ENCODE peak calls at places on chromosome 15, in five cellular contexts. P, B, X, H and Q are unnamed samples.

GRCh38 chr15:92693922-92694331 is 38.4 kb upstream of the FAM174B start:
- DNase-seq in B (no peak), H (no peak), X (peak; percentile 64), P (no peak), Q (no peak)

GRCh38 chr15:99706557-99707303 is 26.5 kb downstream of the LYSMD4 start:
- DNase-seq in X (no peak), H (no peak), B (no peak), P (no peak), Q (no peak)

GRCh38 chr15:29937956-29938355 is 115.7 kb upstream of the TJP1 start:
- DNase-seq in P (no peak), H (no peak), B (no peak), X (no peak), Q (no peak)

GRCh38 chr15:40058476-40059140 is 19.6 kb upstream of the SRP14 start:
- DNase-seq in H (no peak), X (no peak), B (no peak), P (no peak), Q (no peak)

GRCh38 chr15:37973856-37974255 is 39.4 kb downstream of the TMCO5A start:
- DNase-seq in H (no peak), P (no peak), X (no peak), B (no peak), Q (no peak)

GRCh38 chr15:101449471-101450425 is 39.8 kb downstream of the PCSK6 start:
- DNase-seq in H (no peak), P (no peak), B (no peak), X (no peak), Q (no peak)

GRCh38 chr15:101320501-101321052 is 25.5 kb upstream of the SNRPA1 start:
- DNase-seq in B (peak; percentile 84), P (no peak), H (no peak), X (peak; percentile 30), Q (peak; percentile 64)

GRCh38 chr15:81480645-81481053 is 106.6 kb upstream of the TMC3 start:
- DNase-seq in X (peak; percentile 80), H (no peak), P (no peak), B (no peak), Q (no peak)

GRCh38 chr15:51751687-51752683 is 588 bp downstream of the TMOD2 start:
- DNase-seq in H (no peak), X (peak; percentile 57), P (no peak), B (peak; percentile 60), Q (no peak)

GRCh38 chr15:22887157-22887951 is 48.9 kb downstream of the NIPA2 start:
- DNase-seq in X (no peak), P (peak; percentile 75), H (no peak), B (no peak), Q (no peak)

GRCh38 chr15:99021669-99022068 is 14.1 kb upstream of the PGPEP1L start:
- DNase-seq in B (no peak), H (no peak), X (no peak), P (no peak), Q (no peak)

GRCh38 chr15:69084404-69085030 is 70.0 kb downstream of the NOX5 start:
- DNase-seq in B (no peak), X (no peak), P (no peak), H (no peak), Q (no peak)

GRCh38 chr15:49625460-49626036 is 4.7 kb downstream of the DTWD1 start:
- DNase-seq in B (no peak), H (no peak), P (no peak), X (no peak), Q (no peak)

GRCh38 chr15:52785672-52786406 is 4.3 kb downstream of the ONECUT1 start:
- DNase-seq in H (no peak), P (no peak), X (no peak), B (no peak), Q (no peak)

GRCh38 chr15:47987908-47988532 is 132.8 kb upstream of the SLC24A5 start:
- DNase-seq in H (no peak), P (no peak), X (peak; percentile 78), B (no peak), Q (no peak)

GRCh38 chr15:95864467-95864886 is 466.0 kb upstream of the NR2F2 start:
- DNase-seq in B (no peak), H (no peak), X (no peak), P (no peak), Q (peak; percentile 40)

GRCh38 chr15:38042707-38043445 is 108.4 kb downstream of the TMCO5A start:
- DNase-seq in X (no peak), H (no peak), B (no peak), P (no peak), Q (no peak)

GRCh38 chr15:67794832-67795574 is 30.3 kb upstream of the SKOR1 start:
- DNase-seq in P (no peak), X (no peak), H (no peak), B (no peak), Q (no peak)

GRCh38 chr15:64928626-64929220 is 17.0 kb downstream of the ANKDD1A start:
- DNase-seq in B (no peak), P (no peak), H (no peak), X (peak; percentile 44), Q (no peak)

GRCh38 chr15:67783303-67783702 is 42.0 kb upstream of the SKOR1 start:
- DNase-seq in X (no peak), H (no peak), B (no peak), P (no peak), Q (peak; percentile 33)

GRCh38 chr15:67144609-67145306 is 79.4 kb downstream of the SMAD3 start:
- DNase-seq in H (no peak), P (no peak), B (no peak), X (no peak), Q (no peak)

GRCh38 chr15:31325432-31325975 is 1.1 kb upstream of the KLF13 start:
- DNase-seq in P (no peak), H (peak; percentile 57), B (peak; percentile 87), X (peak; percentile 70), Q (no peak)

GRCh38 chr15:67819636-67820035 is 5.7 kb upstream of the SKOR1 start:
- DNase-seq in P (no peak), X (no peak), B (no peak), H (no peak), Q (no peak)

GRCh38 chr15:34984884-34985630 is 3.0 kb downstream of the ZNF770 start:
- DNase-seq in X (peak; percentile 40), H (no peak), P (peak; percentile 70), B (peak; percentile 58), Q (no peak)

GRCh38 chr15:40906947-40907802 is 12.9 kb downstream of the VPS18 start:
- DNase-seq in B (peak; percentile 75), H (no peak), P (peak; percentile 62), X (no peak), Q (no peak)

GRCh38 chr15:100244796-100245495 is 96.8 kb downstream of the ADAMTS17 start:
- DNase-seq in H (no peak), B (no peak), P (no peak), X (no peak), Q (no peak)

GRCh38 chr15:100049483-100049882 is 292.3 kb downstream of the ADAMTS17 start:
- DNase-seq in H (no peak), B (no peak), P (no peak), X (no peak), Q (no peak)

GRCh38 chr15:55574096-55574495 is 14.0 kb downstream of the PYGO1 start:
- DNase-seq in B (no peak), X (no peak), P (no peak), H (no peak), Q (no peak)

GRCh38 chr15:70526221-70526973 is 237.0 kb downstream of the UACA start:
- DNase-seq in H (no peak), X (no peak), P (no peak), B (no peak), Q (peak; percentile 9)

GRCh38 chr15:43273243-43273642 is 6.5 kb upstream of the TGM5 start:
- DNase-seq in B (no peak), X (no peak), P (no peak), H (no peak), Q (no peak)

GRCh38 chr15:64334530-64334929 is 21.4 kb downstream of the CSNK1G1 start:
- DNase-seq in X (peak; percentile 3), B (no peak), P (no peak), H (no peak), Q (no peak)

GRCh38 chr15:25718597-25718996 is 144.5 kb downstream of the ATP10A start:
- DNase-seq in H (no peak), P (no peak), B (no peak), X (no peak), Q (no peak)

GRCh38 chr15:70258369-70259029 is 160.8 kb upstream of the TLE3 start:
- DNase-seq in H (no peak), P (no peak), B (peak; percentile 69), X (no peak), Q (peak; percentile 55)

GRCh38 chr15:39009740-39010139 is 445.1 kb upstream of the RASGRP1 start:
- DNase-seq in H (no peak), B (no peak), X (no peak), P (no peak), Q (no peak)

GRCh38 chr15:87135109-87135508 is 1055.4 kb downstream of the AGBL1 start:
- DNase-seq in B (no peak), X (no peak), P (no peak), H (no peak), Q (no peak)

GRCh38 chr15:41010335-41010734 is 57.1 kb downstream of the CHAC1 start:
- DNase-seq in B (no peak), P (no peak), H (no peak), X (no peak), Q (no peak)

DNA sequence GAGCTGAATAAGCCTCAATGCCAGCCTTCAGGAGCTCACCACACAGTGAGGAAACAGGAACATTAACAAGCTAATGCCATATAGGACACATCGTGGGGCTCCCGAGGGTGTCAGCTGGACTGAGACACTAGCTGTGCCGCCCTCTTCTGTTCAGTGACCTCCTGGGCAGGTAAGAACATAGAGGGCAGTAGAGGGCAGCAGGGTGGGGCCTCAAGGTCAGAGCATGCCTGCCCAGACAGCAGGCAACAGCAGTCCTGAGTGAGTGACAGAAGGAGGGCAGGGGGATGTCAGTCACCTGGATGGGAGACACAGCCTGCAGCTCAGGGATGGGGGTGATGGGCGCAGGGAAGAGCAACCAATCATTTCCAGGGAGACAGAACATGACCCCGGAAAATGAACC is 15.5 kb downstream of the NTRK3 start:
- DNase-seq in B (no peak), X (no peak), H (no peak), P (no peak), Q (no peak)
- TF ChIP-seq CTCF in B (no peak), X (no peak), H (no peak), P (no peak), Q (no peak)

GRCh38 chr15:76905013-76905839 is at the start of gene SCAPER:
- DNase-seq in H (peak; percentile 90), B (peak; percentile 95), X (peak; percentile 95), P (peak; percentile 90), Q (peak; percentile 85)
- TF ChIP-seq CTCF in H (no peak), B (peak; percentile 29), X (no peak), P (no peak), Q (no peak)

GRCh38 chr15:78076231-78077052 is 1.1 kb downstream of the TBC1D2B start:
- DNase-seq in B (no peak), H (no peak), P (no peak), X (no peak), Q (no peak)
- TF ChIP-seq CTCF in B (no peak), H (no peak), P (no peak), X (no peak), Q (no peak)

DNA sequence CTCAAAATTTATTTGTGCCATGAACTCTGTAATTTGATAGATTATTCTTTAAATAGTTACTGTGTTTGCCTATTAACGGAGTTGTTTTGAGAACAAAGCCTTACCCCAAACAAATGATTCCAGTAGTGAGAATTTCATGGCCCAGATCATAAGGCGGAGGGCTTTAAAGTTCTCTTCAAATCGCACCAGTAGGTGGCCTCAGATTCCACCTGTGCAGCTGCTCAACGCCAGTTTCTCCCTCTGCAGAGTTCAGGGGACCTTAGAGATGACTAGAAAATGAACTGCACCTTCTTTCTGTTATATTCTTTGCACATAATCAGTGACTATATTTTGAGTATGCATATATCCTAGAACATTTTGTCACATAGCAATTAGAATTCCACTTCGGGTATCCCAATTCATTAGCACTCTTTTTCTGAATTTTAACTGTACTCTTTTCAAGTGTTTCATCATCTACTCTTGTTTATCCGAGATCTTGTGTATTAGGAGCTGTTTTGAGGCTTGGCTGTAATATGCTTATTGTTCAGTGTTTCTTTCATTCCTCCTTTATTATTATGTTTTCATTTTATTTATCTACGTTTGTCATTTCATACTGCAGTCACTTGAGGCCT is 232.6 kb upstream of the CHRM5 start:
- DNase-seq in P (no peak), X (peak; percentile 69), B (no peak), H (no peak), Q (no peak)
- TF ChIP-seq CTCF in P (no peak), X (peak; percentile 66), B (peak; percentile 40), H (no peak), Q (no peak)